ENCODE peak calls at places on chromosomes 2 and 18, in nine cellular contexts. One of them, this sample, is unnamed.

GRCh38 chr2:194867328-194867727 is 789.7 kb upstream of the SLC39A10 start:
- DNase-seq in GM04504: no peak
- DNase-seq in sigmoid colon: no peak
- DNase-seq in AG10803: no peak
- DNase-seq in Daoy: no peak
- DNase-seq in ecto neural progenitor cell: no peak
- DNase-seq in NCI-H446 treated with DMSO at 0.1 percent for 48 hours: peak
- DNase-seq in aorta: no peak
- DNase-seq in HEK293T: no peak
- DNase-seq in this sample: peak

GRCh38 chr18:64765908-64766307 is 617.0 kb upstream of the LINC00305 start:
- DNase-seq in NCI-H446 treated with DMSO at 0.1 percent for 48 hours: no peak
- DNase-seq in aorta: no peak
- DNase-seq in sigmoid colon: no peak
- DNase-seq in AG10803: no peak
- DNase-seq in GM04504: no peak
- DNase-seq in ecto neural progenitor cell: no peak
- DNase-seq in Daoy: no peak
- DNase-seq in HEK293T: no peak
- DNase-seq in this sample: no peak

GRCh38 chr2:162197095-162197825 is 45.2 kb upstream of the GCG start:
- DNase-seq in sigmoid colon: no peak
- DNase-seq in aorta: no peak
- DNase-seq in NCI-H446 treated with DMSO at 0.1 percent for 48 hours: no peak
- DNase-seq in ecto neural progenitor cell: no peak
- DNase-seq in GM04504: no peak
- DNase-seq in HEK293T: no peak
- DNase-seq in Daoy: no peak
- DNase-seq in AG10803: peak
- DNase-seq in this sample: no peak

GRCh38 chr2:104836837-104837236 is 17.1 kb upstream of the POU3F3 start:
- DNase-seq in HEK293T: no peak
- DNase-seq in aorta: no peak
- DNase-seq in sigmoid colon: no peak
- DNase-seq in GM04504: no peak
- DNase-seq in AG10803: no peak
- DNase-seq in ecto neural progenitor cell: no peak
- DNase-seq in Daoy: no peak
- DNase-seq in NCI-H446 treated with DMSO at 0.1 percent for 48 hours: no peak
- DNase-seq in this sample: no peak

GRCh38 chr2:78979380-78980238 is 45.9 kb upstream of the REG3G start:
- DNase-seq in aorta: no peak
- DNase-seq in HEK293T: peak
- DNase-seq in NCI-H446 treated with DMSO at 0.1 percent for 48 hours: no peak
- DNase-seq in ecto neural progenitor cell: peak
- DNase-seq in sigmoid colon: no peak
- DNase-seq in GM04504: no peak
- DNase-seq in AG10803: no peak
- DNase-seq in Daoy: peak
- DNase-seq in this sample: peak

GRCh38 chr2:5766051-5766450 is 73.9 kb downstream of the SOX11 start:
- DNase-seq in sigmoid colon: no peak
- DNase-seq in GM04504: no peak
- DNase-seq in AG10803: peak
- DNase-seq in ecto neural progenitor cell: no peak
- DNase-seq in NCI-H446 treated with DMSO at 0.1 percent for 48 hours: no peak
- DNase-seq in aorta: no peak
- DNase-seq in HEK293T: no peak
- DNase-seq in Daoy: peak
- DNase-seq in this sample: no peak

GRCh38 chr18:50644146-50644545 is 84.3 kb downstream of the MAPK4 start:
- DNase-seq in GM04504: no peak
- DNase-seq in ecto neural progenitor cell: no peak
- DNase-seq in Daoy: no peak
- DNase-seq in NCI-H446 treated with DMSO at 0.1 percent for 48 hours: no peak
- DNase-seq in HEK293T: no peak
- DNase-seq in aorta: no peak
- DNase-seq in AG10803: no peak
- DNase-seq in sigmoid colon: no peak
- DNase-seq in this sample: no peak

GRCh38 chr2:70977605-70978205 is 725 bp upstream of the ANKRD53 start:
- DNase-seq in sigmoid colon: peak
- DNase-seq in aorta: no peak
- DNase-seq in ecto neural progenitor cell: peak
- DNase-seq in GM04504: peak
- DNase-seq in HEK293T: no peak
- DNase-seq in AG10803: peak
- DNase-seq in NCI-H446 treated with DMSO at 0.1 percent for 48 hours: no peak
- DNase-seq in Daoy: peak
- DNase-seq in this sample: no peak

GRCh38 chr2:227180286-227180685 is 15.9 kb downstream of the COL4A3 start:
- DNase-seq in AG10803: no peak
- DNase-seq in NCI-H446 treated with DMSO at 0.1 percent for 48 hours: no peak
- DNase-seq in aorta: no peak
- DNase-seq in ecto neural progenitor cell: no peak
- DNase-seq in HEK293T: no peak
- DNase-seq in Daoy: no peak
- DNase-seq in sigmoid colon: no peak
- DNase-seq in GM04504: no peak
- DNase-seq in this sample: no peak

GRCh38 chr2:212619954-212620353 is 81.4 kb upstream of the ERBB4 start:
- DNase-seq in ecto neural progenitor cell: no peak
- DNase-seq in AG10803: no peak
- DNase-seq in sigmoid colon: no peak
- DNase-seq in GM04504: no peak
- DNase-seq in aorta: no peak
- DNase-seq in NCI-H446 treated with DMSO at 0.1 percent for 48 hours: no peak
- DNase-seq in HEK293T: no peak
- DNase-seq in Daoy: no peak
- DNase-seq in this sample: no peak

GRCh38 chr2:239107936-239108335 is 260.1 kb downstream of the TWIST2 start:
- DNase-seq in ecto neural progenitor cell: no peak
- DNase-seq in sigmoid colon: no peak
- DNase-seq in aorta: no peak
- DNase-seq in Daoy: no peak
- DNase-seq in AG10803: no peak
- DNase-seq in NCI-H446 treated with DMSO at 0.1 percent for 48 hours: no peak
- DNase-seq in HEK293T: no peak
- DNase-seq in GM04504: no peak
- DNase-seq in this sample: no peak

GRCh38 chr18:75173125-75173432 is 35.9 kb downstream of the PTGR3 start:
- DNase-seq in NCI-H446 treated with DMSO at 0.1 percent for 48 hours: no peak
- DNase-seq in aorta: no peak
- DNase-seq in sigmoid colon: no peak
- DNase-seq in ecto neural progenitor cell: no peak
- DNase-seq in Daoy: peak
- DNase-seq in GM04504: no peak
- DNase-seq in HEK293T: no peak
- DNase-seq in AG10803: no peak
- DNase-seq in this sample: peak

GRCh38 chr2:201532686-201533304 is 81.3 kb downstream of the STRADB start:
- DNase-seq in HEK293T: no peak
- DNase-seq in GM04504: peak
- DNase-seq in aorta: no peak
- DNase-seq in NCI-H446 treated with DMSO at 0.1 percent for 48 hours: no peak
- DNase-seq in ecto neural progenitor cell: no peak
- DNase-seq in sigmoid colon: no peak
- DNase-seq in AG10803: peak
- DNase-seq in Daoy: peak
- DNase-seq in this sample: no peak

GRCh38 chr2:1736997-1737480 is 7.3 kb downstream of the PXDN start:
- DNase-seq in ecto neural progenitor cell: peak
- DNase-seq in HEK293T: no peak
- DNase-seq in GM04504: peak
- DNase-seq in sigmoid colon: peak
- DNase-seq in AG10803: peak
- DNase-seq in NCI-H446 treated with DMSO at 0.1 percent for 48 hours: no peak
- DNase-seq in aorta: no peak
- DNase-seq in Daoy: peak
- DNase-seq in this sample: no peak

GRCh38 chr2:59589881-59590280 is 963.6 kb downstream of the BCL11A start:
- DNase-seq in Daoy: no peak
- DNase-seq in sigmoid colon: no peak
- DNase-seq in aorta: no peak
- DNase-seq in GM04504: no peak
- DNase-seq in HEK293T: no peak
- DNase-seq in NCI-H446 treated with DMSO at 0.1 percent for 48 hours: no peak
- DNase-seq in AG10803: no peak
- DNase-seq in ecto neural progenitor cell: no peak
- DNase-seq in this sample: no peak

GRCh38 chr2:66318009-66318561 is 116.8 kb upstream of the MEIS1 start:
- DNase-seq in AG10803: no peak
- DNase-seq in Daoy: no peak
- DNase-seq in ecto neural progenitor cell: no peak
- DNase-seq in sigmoid colon: no peak
- DNase-seq in NCI-H446 treated with DMSO at 0.1 percent for 48 hours: no peak
- DNase-seq in HEK293T: no peak
- DNase-seq in GM04504: no peak
- DNase-seq in aorta: no peak
- DNase-seq in this sample: no peak

GRCh38 chr18:13252696-13253410 is 34.3 kb downstream of the LDLRAD4 start:
- DNase-seq in Daoy: no peak
- DNase-seq in AG10803: no peak
- DNase-seq in ecto neural progenitor cell: no peak
- DNase-seq in HEK293T: no peak
- DNase-seq in NCI-H446 treated with DMSO at 0.1 percent for 48 hours: no peak
- DNase-seq in aorta: no peak
- DNase-seq in sigmoid colon: peak
- DNase-seq in GM04504: no peak
- DNase-seq in this sample: no peak

GRCh38 chr2:98556634-98557033 is 51.7 kb downstream of the COA5 start:
- DNase-seq in ecto neural progenitor cell: no peak
- DNase-seq in sigmoid colon: no peak
- DNase-seq in Daoy: no peak
- DNase-seq in GM04504: no peak
- DNase-seq in NCI-H446 treated with DMSO at 0.1 percent for 48 hours: no peak
- DNase-seq in aorta: no peak
- DNase-seq in AG10803: no peak
- DNase-seq in HEK293T: no peak
- DNase-seq in this sample: peak

GRCh38 chr2:112686348-112687217 is 34.2 kb upstream of the NT5DC4 start:
- DNase-seq in AG10803: no peak
- DNase-seq in aorta: no peak
- DNase-seq in Daoy: no peak
- DNase-seq in GM04504: no peak
- DNase-seq in ecto neural progenitor cell: no peak
- DNase-seq in HEK293T: no peak
- DNase-seq in NCI-H446 treated with DMSO at 0.1 percent for 48 hours: peak
- DNase-seq in sigmoid colon: no peak
- DNase-seq in this sample: no peak

GRCh38 chr18:13381907-13382682 is 163.5 kb downstream of the LDLRAD4 start:
- DNase-seq in sigmoid colon: peak
- DNase-seq in HEK293T: no peak
- DNase-seq in aorta: peak
- DNase-seq in NCI-H446 treated with DMSO at 0.1 percent for 48 hours: no peak
- DNase-seq in ecto neural progenitor cell: peak
- DNase-seq in Daoy: peak
- DNase-seq in AG10803: peak
- DNase-seq in GM04504: peak
- DNase-seq in this sample: peak

GRCh38 chr2:106572541-106573148 is 85.5 kb downstream of the CD8B2 start:
- DNase-seq in AG10803: no peak
- DNase-seq in NCI-H446 treated with DMSO at 0.1 percent for 48 hours: no peak
- DNase-seq in HEK293T: peak
- DNase-seq in aorta: no peak
- DNase-seq in Daoy: peak
- DNase-seq in GM04504: no peak
- DNase-seq in ecto neural progenitor cell: no peak
- DNase-seq in sigmoid colon: no peak
- DNase-seq in this sample: peak

GRCh38 chr2:241237949-241238371 is 49.5 kb downstream of the ANO7 start:
- DNase-seq in NCI-H446 treated with DMSO at 0.1 percent for 48 hours: no peak
- DNase-seq in Daoy: no peak
- DNase-seq in aorta: no peak
- DNase-seq in ecto neural progenitor cell: no peak
- DNase-seq in GM04504: no peak
- DNase-seq in HEK293T: no peak
- DNase-seq in AG10803: no peak
- DNase-seq in sigmoid colon: peak
- DNase-seq in this sample: no peak

GRCh38 chr2:218465987-218466633 is 47.2 kb downstream of the VIL1 start:
- DNase-seq in HEK293T: no peak
- DNase-seq in sigmoid colon: no peak
- DNase-seq in AG10803: peak
- DNase-seq in Daoy: no peak
- DNase-seq in aorta: no peak
- DNase-seq in ecto neural progenitor cell: no peak
- DNase-seq in GM04504: peak
- DNase-seq in NCI-H446 treated with DMSO at 0.1 percent for 48 hours: no peak
- DNase-seq in this sample: peak

GRCh38 chr2:17646096-17646554 is 105.6 kb downstream of the VSNL1 start:
- DNase-seq in GM04504: peak
- DNase-seq in Daoy: peak
- DNase-seq in sigmoid colon: no peak
- DNase-seq in HEK293T: peak
- DNase-seq in NCI-H446 treated with DMSO at 0.1 percent for 48 hours: peak
- DNase-seq in aorta: no peak
- DNase-seq in AG10803: peak
- DNase-seq in ecto neural progenitor cell: no peak
- DNase-seq in this sample: peak

GRCh38 chr2:196101325-196101981 is 32.8 kb upstream of the DNAH7 start:
- DNase-seq in GM04504: no peak
- DNase-seq in AG10803: peak
- DNase-seq in ecto neural progenitor cell: no peak
- DNase-seq in Daoy: peak
- DNase-seq in HEK293T: no peak
- DNase-seq in NCI-H446 treated with DMSO at 0.1 percent for 48 hours: no peak
- DNase-seq in sigmoid colon: no peak
- DNase-seq in aorta: no peak
- DNase-seq in this sample: peak

GRCh38 chr2:224369028-224369632 is 32.8 kb downstream of the FAM124B start:
- DNase-seq in aorta: no peak
- DNase-seq in AG10803: peak
- DNase-seq in GM04504: peak
- DNase-seq in HEK293T: peak
- DNase-seq in sigmoid colon: no peak
- DNase-seq in ecto neural progenitor cell: no peak
- DNase-seq in NCI-H446 treated with DMSO at 0.1 percent for 48 hours: no peak
- DNase-seq in Daoy: peak
- DNase-seq in this sample: peak

GRCh38 chr2:237895544-237896506 is 36.4 kb downstream of the RAMP1 start:
- DNase-seq in NCI-H446 treated with DMSO at 0.1 percent for 48 hours: peak
- DNase-seq in sigmoid colon: peak
- DNase-seq in Daoy: peak
- DNase-seq in aorta: peak
- DNase-seq in AG10803: peak
- DNase-seq in HEK293T: no peak
- DNase-seq in GM04504: no peak
- DNase-seq in ecto neural progenitor cell: peak
- DNase-seq in this sample: no peak

GRCh38 chr2:203580846-203581245 is 45.7 kb upstream of the RAPH1 start:
- DNase-seq in AG10803: no peak
- DNase-seq in NCI-H446 treated with DMSO at 0.1 percent for 48 hours: peak
- DNase-seq in Daoy: no peak
- DNase-seq in HEK293T: no peak
- DNase-seq in sigmoid colon: no peak
- DNase-seq in GM04504: no peak
- DNase-seq in ecto neural progenitor cell: no peak
- DNase-seq in aorta: no peak
- DNase-seq in this sample: no peak